ENCODE peak calls at places on chromosomes 4 and X, in nine cellular contexts. One of them, this sample, is unnamed.

GRCh38 chrX:40508560-40508959 is 72.2 kb upstream of the ATP6AP2 start:
- DNase-seq in psoas muscle: no peak
- DNase-seq in neural progenitor cell: no peak
- DNase-seq in fibroblast of the aortic adventitia: no peak
- DNase-seq in AG09319: no peak
- DNase-seq in AG04450: no peak
- DNase-seq in OCI-LY7: no peak
- DNase-seq in BJ: no peak
- DNase-seq in osteoblast: no peak
- DNase-seq in this sample: no peak

GRCh38 chrX:154991039-154991438 is 31.5 kb downstream of the F8 start:
- DNase-seq in psoas muscle: no peak
- DNase-seq in neural progenitor cell: no peak
- DNase-seq in fibroblast of the aortic adventitia: no peak
- DNase-seq in AG09319: no peak
- DNase-seq in AG04450: no peak
- DNase-seq in OCI-LY7: no peak
- DNase-seq in BJ: no peak
- DNase-seq in osteoblast: no peak
- DNase-seq in this sample: no peak

GRCh38 chr4:141098163-141098562 is 35.1 kb downstream of the RNF150 start:
- DNase-seq in psoas muscle: no peak
- DNase-seq in neural progenitor cell: no peak
- DNase-seq in fibroblast of the aortic adventitia: no peak
- DNase-seq in AG09319: no peak
- DNase-seq in AG04450: no peak
- DNase-seq in OCI-LY7: no peak
- DNase-seq in BJ: no peak
- DNase-seq in osteoblast: no peak
- DNase-seq in this sample: no peak

GRCh38 chr4:142126890-142127497 is 490.6 kb downstream of the IL15 start:
- DNase-seq in psoas muscle: no peak
- DNase-seq in neural progenitor cell: peak
- DNase-seq in fibroblast of the aortic adventitia: peak
- DNase-seq in AG09319: peak
- DNase-seq in AG04450: peak
- DNase-seq in OCI-LY7: peak
- DNase-seq in BJ: peak
- DNase-seq in osteoblast: no peak
- DNase-seq in this sample: peak

GRCh38 chr4:120132935-120133334 is 66.3 kb upstream of the MAD2L1 start:
- DNase-seq in psoas muscle: no peak
- DNase-seq in neural progenitor cell: no peak
- DNase-seq in fibroblast of the aortic adventitia: peak
- DNase-seq in AG09319: no peak
- DNase-seq in AG04450: no peak
- DNase-seq in OCI-LY7: peak
- DNase-seq in BJ: no peak
- DNase-seq in osteoblast: no peak
- DNase-seq in this sample: peak

GRCh38 chrX:107831071-107831470 is 5.4 kb downstream of the MID2 start:
- DNase-seq in psoas muscle: no peak
- DNase-seq in neural progenitor cell: no peak
- DNase-seq in fibroblast of the aortic adventitia: no peak
- DNase-seq in AG09319: no peak
- DNase-seq in AG04450: no peak
- DNase-seq in OCI-LY7: no peak
- DNase-seq in BJ: no peak
- DNase-seq in osteoblast: no peak
- DNase-seq in this sample: no peak

GRCh38 chrX:23692166-23692565 is 24.9 kb downstream of the PRDX4 start:
- DNase-seq in psoas muscle: no peak
- DNase-seq in neural progenitor cell: no peak
- DNase-seq in fibroblast of the aortic adventitia: no peak
- DNase-seq in AG09319: no peak
- DNase-seq in AG04450: no peak
- DNase-seq in OCI-LY7: no peak
- DNase-seq in BJ: no peak
- DNase-seq in osteoblast: no peak
- DNase-seq in this sample: no peak

GRCh38 chr4:36111180-36111579 is 133.1 kb downstream of the ARAP2 start:
- DNase-seq in psoas muscle: no peak
- DNase-seq in neural progenitor cell: no peak
- DNase-seq in fibroblast of the aortic adventitia: no peak
- DNase-seq in AG09319: no peak
- DNase-seq in AG04450: no peak
- DNase-seq in OCI-LY7: no peak
- DNase-seq in BJ: no peak
- DNase-seq in osteoblast: no peak
- DNase-seq in this sample: no peak

GRCh38 chrX:134717698-134718328 is 59.5 kb upstream of the PLAC1 start:
- DNase-seq in psoas muscle: no peak
- DNase-seq in neural progenitor cell: no peak
- DNase-seq in fibroblast of the aortic adventitia: peak
- DNase-seq in AG09319: no peak
- DNase-seq in AG04450: no peak
- DNase-seq in OCI-LY7: no peak
- DNase-seq in BJ: no peak
- DNase-seq in osteoblast: no peak
- DNase-seq in this sample: no peak

GRCh38 chr4:79823148-79823763 is 249.8 kb downstream of the ANTXR2 start:
- DNase-seq in psoas muscle: no peak
- DNase-seq in neural progenitor cell: no peak
- DNase-seq in fibroblast of the aortic adventitia: peak
- DNase-seq in AG09319: no peak
- DNase-seq in AG04450: peak
- DNase-seq in OCI-LY7: no peak
- DNase-seq in BJ: peak
- DNase-seq in osteoblast: no peak
- DNase-seq in this sample: no peak

GRCh38 chr4:57490520-57490919 is 380.3 kb upstream of the IGFBP7 start:
- DNase-seq in psoas muscle: no peak
- DNase-seq in neural progenitor cell: no peak
- DNase-seq in fibroblast of the aortic adventitia: no peak
- DNase-seq in AG09319: no peak
- DNase-seq in AG04450: no peak
- DNase-seq in OCI-LY7: no peak
- DNase-seq in BJ: no peak
- DNase-seq in osteoblast: no peak
- DNase-seq in this sample: no peak

GRCh38 chrX:118211891-118212816 is 95.5 kb upstream of the KLHL13 start:
- DNase-seq in psoas muscle: no peak
- DNase-seq in neural progenitor cell: no peak
- DNase-seq in fibroblast of the aortic adventitia: no peak
- DNase-seq in AG09319: no peak
- DNase-seq in AG04450: no peak
- DNase-seq in OCI-LY7: peak
- DNase-seq in BJ: no peak
- DNase-seq in osteoblast: no peak
- DNase-seq in this sample: no peak

GRCh38 chr4:109005523-109005922 is 242.7 kb upstream of the ETNPPL start:
- DNase-seq in psoas muscle: no peak
- DNase-seq in neural progenitor cell: no peak
- DNase-seq in fibroblast of the aortic adventitia: no peak
- DNase-seq in AG09319: no peak
- DNase-seq in AG04450: no peak
- DNase-seq in OCI-LY7: no peak
- DNase-seq in BJ: no peak
- DNase-seq in osteoblast: no peak
- DNase-seq in this sample: no peak

GRCh38 chr4:15956179-15956850 is 6.7 kb downstream of the FGFBP2 start:
- DNase-seq in psoas muscle: peak
- DNase-seq in neural progenitor cell: peak
- DNase-seq in fibroblast of the aortic adventitia: peak
- DNase-seq in AG09319: peak
- DNase-seq in AG04450: no peak
- DNase-seq in OCI-LY7: peak
- DNase-seq in BJ: no peak
- DNase-seq in osteoblast: no peak
- DNase-seq in this sample: peak

GRCh38 chrX:140733766-140734342 is 24.3 kb downstream of the LINC00632 start:
- DNase-seq in psoas muscle: no peak
- DNase-seq in neural progenitor cell: peak
- DNase-seq in fibroblast of the aortic adventitia: peak
- DNase-seq in AG09319: no peak
- DNase-seq in AG04450: no peak
- DNase-seq in OCI-LY7: peak
- DNase-seq in BJ: no peak
- DNase-seq in osteoblast: peak
- DNase-seq in this sample: peak

GRCh38 chrX:15973941-15974340 is 119.3 kb upstream of the AP1S2 start:
- DNase-seq in psoas muscle: peak
- DNase-seq in neural progenitor cell: no peak
- DNase-seq in fibroblast of the aortic adventitia: peak
- DNase-seq in AG09319: no peak
- DNase-seq in AG04450: no peak
- DNase-seq in OCI-LY7: no peak
- DNase-seq in BJ: no peak
- DNase-seq in osteoblast: peak
- DNase-seq in this sample: no peak

DNA sequence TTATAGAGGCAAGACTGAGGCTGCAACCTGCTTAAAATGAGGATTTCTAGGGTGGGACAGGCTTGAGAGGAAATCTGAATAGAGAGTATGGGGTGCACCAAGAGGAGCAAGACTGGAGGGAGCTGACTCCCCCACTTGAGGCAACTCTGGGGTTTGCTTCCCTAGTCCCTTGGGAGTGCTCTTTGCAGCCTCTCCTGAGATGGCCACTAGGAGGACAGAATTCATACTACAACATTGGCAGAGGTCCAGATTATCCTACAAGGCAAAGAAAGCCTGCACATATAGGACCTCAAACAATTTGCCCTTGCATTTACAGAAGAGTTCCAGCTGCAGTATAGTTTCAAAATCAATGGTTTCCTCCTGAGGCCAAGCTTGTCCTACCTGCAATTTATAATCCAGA is 830.9 kb downstream of the TECRL start:
- DNase-seq in psoas muscle: no peak
- DNase-seq in neural progenitor cell: no peak
- DNase-seq in fibroblast of the aortic adventitia: no peak
- DNase-seq in AG09319: no peak
- DNase-seq in AG04450: no peak
- DNase-seq in OCI-LY7: no peak
- DNase-seq in BJ: no peak
- DNase-seq in osteoblast: no peak
- DNase-seq in this sample: no peak
- TF ChIP-seq CTCF in psoas muscle: no peak
- TF ChIP-seq CTCF in neural progenitor cell: peak
- TF ChIP-seq CTCF in fibroblast of the aortic adventitia: no peak
- TF ChIP-seq CTCF in AG09319: no peak
- TF ChIP-seq CTCF in AG04450: no peak
- TF ChIP-seq CTCF in OCI-LY7: no peak
- TF ChIP-seq CTCF in BJ: no peak
- TF ChIP-seq CTCF in osteoblast: no peak
- TF ChIP-seq CTCF in this sample: no peak

DNA sequence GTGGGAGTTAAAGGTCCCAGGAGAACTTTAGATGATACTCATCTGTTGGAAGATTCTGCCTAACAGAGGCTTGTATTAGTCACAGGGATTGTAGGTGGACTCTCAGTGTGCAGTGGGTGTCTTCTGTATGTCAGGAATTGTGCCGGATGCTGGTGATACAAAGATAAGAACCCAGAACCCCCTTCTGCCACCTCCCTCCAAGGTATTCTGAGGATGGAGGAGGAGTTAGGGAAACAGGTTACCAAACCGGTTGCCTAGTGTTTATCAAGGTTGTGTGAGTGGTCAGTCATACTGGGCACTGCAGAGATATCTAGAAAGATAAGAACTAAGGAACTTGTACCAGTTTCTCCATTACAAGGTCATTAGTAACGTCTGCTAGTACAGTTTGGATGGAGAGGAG is 61.6 kb downstream of the PTTG2 start:
- DNase-seq in psoas muscle: no peak
- DNase-seq in neural progenitor cell: no peak
- DNase-seq in fibroblast of the aortic adventitia: no peak
- DNase-seq in AG09319: no peak
- DNase-seq in AG04450: no peak
- DNase-seq in OCI-LY7: no peak
- DNase-seq in BJ: no peak
- DNase-seq in osteoblast: no peak
- DNase-seq in this sample: no peak
- TF ChIP-seq CTCF in psoas muscle: no peak
- TF ChIP-seq CTCF in neural progenitor cell: no peak
- TF ChIP-seq CTCF in fibroblast of the aortic adventitia: no peak
- TF ChIP-seq CTCF in AG09319: no peak
- TF ChIP-seq CTCF in AG04450: no peak
- TF ChIP-seq CTCF in OCI-LY7: no peak
- TF ChIP-seq CTCF in BJ: no peak
- TF ChIP-seq CTCF in osteoblast: no peak
- TF ChIP-seq CTCF in this sample: no peak

DNA sequence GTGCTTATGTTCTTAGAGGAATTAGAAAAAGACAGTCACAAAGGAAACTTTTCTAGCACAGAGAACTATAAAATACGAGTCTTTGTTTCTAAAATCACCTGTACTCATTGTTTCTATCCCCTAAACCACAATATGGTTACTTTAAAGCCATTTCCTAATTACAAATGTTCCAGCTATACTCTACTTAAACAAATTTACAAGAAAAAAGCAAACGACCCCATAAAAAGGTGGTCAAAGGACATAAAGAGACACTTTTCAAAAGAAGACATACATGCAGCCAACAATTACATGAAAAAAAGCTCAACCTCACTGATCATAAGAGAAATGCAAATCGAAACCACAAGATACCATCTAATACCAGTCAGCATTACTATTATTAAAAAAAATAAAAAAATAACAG is 447.3 kb downstream of the RAB28 start:
- DNase-seq in psoas muscle: no peak
- DNase-seq in neural progenitor cell: no peak
- DNase-seq in fibroblast of the aortic adventitia: no peak
- DNase-seq in AG09319: no peak
- DNase-seq in AG04450: no peak
- DNase-seq in OCI-LY7: no peak
- DNase-seq in BJ: no peak
- DNase-seq in osteoblast: no peak
- DNase-seq in this sample: no peak
- TF ChIP-seq CTCF in psoas muscle: no peak
- TF ChIP-seq CTCF in neural progenitor cell: no peak
- TF ChIP-seq CTCF in fibroblast of the aortic adventitia: no peak
- TF ChIP-seq CTCF in AG09319: no peak
- TF ChIP-seq CTCF in AG04450: no peak
- TF ChIP-seq CTCF in OCI-LY7: no peak
- TF ChIP-seq CTCF in BJ: no peak
- TF ChIP-seq CTCF in osteoblast: no peak
- TF ChIP-seq CTCF in this sample: no peak

DNA sequence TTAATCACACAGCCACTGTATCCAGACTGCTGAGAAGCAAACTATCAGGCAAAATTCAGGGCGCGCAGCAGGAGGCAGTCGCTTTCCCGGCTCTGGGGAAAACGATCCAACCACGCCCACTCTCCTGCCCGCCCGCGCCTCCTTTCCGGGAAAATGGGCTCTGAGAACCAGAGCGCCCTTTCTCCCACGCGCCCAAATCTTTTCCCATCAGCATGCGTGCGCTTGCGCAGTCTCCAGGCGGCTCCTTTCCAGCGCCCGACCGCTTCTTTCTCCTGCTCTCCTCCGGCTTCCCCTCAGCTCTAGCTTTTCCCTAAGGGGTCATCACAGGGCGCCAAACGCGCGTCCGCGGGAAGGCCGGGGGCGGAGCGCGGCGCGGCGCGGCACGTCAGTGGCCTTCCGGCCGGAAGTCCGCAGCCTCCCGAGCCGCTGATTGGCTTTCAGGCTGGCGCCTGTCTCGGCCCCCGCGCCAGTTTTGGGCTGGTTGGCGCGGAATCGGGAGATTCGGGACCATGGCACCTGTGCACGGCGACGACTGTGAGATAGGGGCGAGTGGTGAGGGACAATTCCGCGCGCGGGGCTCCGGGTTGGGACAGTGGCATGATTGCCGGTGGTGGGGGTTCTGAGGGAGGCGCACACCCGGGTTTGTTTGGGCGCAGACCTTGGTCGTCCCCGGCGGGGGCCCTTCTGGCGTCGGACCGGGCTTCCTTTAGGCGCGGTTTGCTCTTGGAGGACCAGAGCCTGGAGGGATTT is at the start of gene POLA1:
- DNase-seq in psoas muscle: peak
- DNase-seq in neural progenitor cell: peak
- DNase-seq in fibroblast of the aortic adventitia: peak
- DNase-seq in AG09319: peak
- DNase-seq in AG04450: peak
- DNase-seq in OCI-LY7: peak
- DNase-seq in BJ: peak
- DNase-seq in osteoblast: peak
- DNase-seq in this sample: peak
- TF ChIP-seq CTCF in psoas muscle: peak
- TF ChIP-seq CTCF in neural progenitor cell: peak
- TF ChIP-seq CTCF in fibroblast of the aortic adventitia: peak
- TF ChIP-seq CTCF in AG09319: peak
- TF ChIP-seq CTCF in AG04450: peak
- TF ChIP-seq CTCF in OCI-LY7: no peak
- TF ChIP-seq CTCF in BJ: peak
- TF ChIP-seq CTCF in osteoblast: peak
- TF ChIP-seq CTCF in this sample: no peak